ENCODE peak calls at places on chromosomes 2 and 18, in seven cellular contexts. One of them, this sample, is unnamed.

GRCh38 chr2:237725661-237726060 is 72.9 kb upstream of the RBM44 start:
- DNase-seq in dorsolateral prefrontal cortex: no peak
- DNase-seq in GM10248: no peak
- DNase-seq in AG09319: no peak
- DNase-seq in GM13977: no peak
- DNase-seq in endothelial cell: no peak
- DNase-seq in fibroblast of the aortic adventitia: no peak
- DNase-seq in this sample: no peak

GRCh38 chr2:128439231-128440086 is 120.8 kb upstream of the HS6ST1 start:
- DNase-seq in dorsolateral prefrontal cortex: no peak
- DNase-seq in GM10248: no peak
- DNase-seq in AG09319: no peak
- DNase-seq in GM13977: no peak
- DNase-seq in endothelial cell: peak; percentile 2
- DNase-seq in fibroblast of the aortic adventitia: no peak
- DNase-seq in this sample: no peak

GRCh38 chr18:48942554-48943261 is 8.1 kb downstream of the SMAD7 start:
- DNase-seq in dorsolateral prefrontal cortex: no peak
- DNase-seq in GM10248: no peak
- DNase-seq in AG09319: no peak
- DNase-seq in GM13977: no peak
- DNase-seq in endothelial cell: no peak
- DNase-seq in fibroblast of the aortic adventitia: peak; percentile 88
- DNase-seq in this sample: peak; percentile 90

GRCh38 chr2:30351087-30351486 is 96.0 kb upstream of the LCLAT1 start:
- DNase-seq in dorsolateral prefrontal cortex: no peak
- DNase-seq in GM10248: no peak
- DNase-seq in AG09319: no peak
- DNase-seq in GM13977: no peak
- DNase-seq in endothelial cell: peak; percentile 35
- DNase-seq in fibroblast of the aortic adventitia: peak; percentile 58
- DNase-seq in this sample: no peak

GRCh38 chr2:182763311-182763912 is 47.4 kb downstream of the DNAJC10 start:
- DNase-seq in dorsolateral prefrontal cortex: no peak
- DNase-seq in GM10248: no peak
- DNase-seq in AG09319: no peak
- DNase-seq in GM13977: no peak
- DNase-seq in endothelial cell: peak; percentile 33
- DNase-seq in fibroblast of the aortic adventitia: peak; percentile 46
- DNase-seq in this sample: peak; percentile 25

GRCh38 chr2:30233142-30233961 is 2.0 kb downstream of the LBH start:
- DNase-seq in dorsolateral prefrontal cortex: no peak
- DNase-seq in GM10248: no peak
- DNase-seq in AG09319: no peak
- DNase-seq in GM13977: no peak
- DNase-seq in endothelial cell: no peak
- DNase-seq in fibroblast of the aortic adventitia: peak; percentile 16
- DNase-seq in this sample: no peak

GRCh38 chr2:226131299-226131784 is 668.3 kb downstream of the IRS1 start:
- DNase-seq in dorsolateral prefrontal cortex: no peak
- DNase-seq in GM10248: no peak
- DNase-seq in AG09319: no peak
- DNase-seq in GM13977: no peak
- DNase-seq in endothelial cell: no peak
- DNase-seq in fibroblast of the aortic adventitia: no peak
- DNase-seq in this sample: peak; percentile 56

GRCh38 chr18:74895686-74896085 is 298.0 kb downstream of the ZNF407 start:
- DNase-seq in dorsolateral prefrontal cortex: no peak
- DNase-seq in GM10248: no peak
- DNase-seq in AG09319: no peak
- DNase-seq in GM13977: no peak
- DNase-seq in endothelial cell: no peak
- DNase-seq in fibroblast of the aortic adventitia: peak; percentile 61
- DNase-seq in this sample: no peak

GRCh38 chr2:29699045-29699444 is 222.3 kb downstream of the ALK start:
- DNase-seq in dorsolateral prefrontal cortex: no peak
- DNase-seq in GM10248: no peak
- DNase-seq in AG09319: no peak
- DNase-seq in GM13977: no peak
- DNase-seq in endothelial cell: no peak
- DNase-seq in fibroblast of the aortic adventitia: no peak
- DNase-seq in this sample: no peak

GRCh38 chr18:11801573-11801972 is 49.6 kb upstream of the CHMP1B start:
- DNase-seq in dorsolateral prefrontal cortex: no peak
- DNase-seq in GM10248: no peak
- DNase-seq in AG09319: no peak
- DNase-seq in GM13977: no peak
- DNase-seq in endothelial cell: no peak
- DNase-seq in fibroblast of the aortic adventitia: no peak
- DNase-seq in this sample: no peak

GRCh38 chr2:142907653-142908052 is 30.2 kb downstream of the KYNU start:
- DNase-seq in dorsolateral prefrontal cortex: no peak
- DNase-seq in GM10248: no peak
- DNase-seq in AG09319: no peak
- DNase-seq in GM13977: no peak
- DNase-seq in endothelial cell: no peak
- DNase-seq in fibroblast of the aortic adventitia: no peak
- DNase-seq in this sample: peak; percentile 17

GRCh38 chr2:9219027-9219445 is 12.4 kb downstream of the ASAP2 start:
- DNase-seq in dorsolateral prefrontal cortex: no peak
- DNase-seq in GM10248: no peak
- DNase-seq in AG09319: no peak
- DNase-seq in GM13977: no peak
- DNase-seq in endothelial cell: no peak
- DNase-seq in fibroblast of the aortic adventitia: no peak
- DNase-seq in this sample: no peak

GRCh38 chr2:80147690-80148089 is 156.9 kb downstream of the LRRTM1 start:
- DNase-seq in dorsolateral prefrontal cortex: no peak
- DNase-seq in GM10248: no peak
- DNase-seq in AG09319: no peak
- DNase-seq in GM13977: no peak
- DNase-seq in endothelial cell: no peak
- DNase-seq in fibroblast of the aortic adventitia: no peak
- DNase-seq in this sample: no peak

GRCh38 chr2:55033076-55033742 is 17.0 kb downstream of the RTN4 start:
- DNase-seq in dorsolateral prefrontal cortex: no peak
- DNase-seq in GM10248: peak; percentile 41
- DNase-seq in AG09319: no peak
- DNase-seq in GM13977: no peak
- DNase-seq in endothelial cell: no peak
- DNase-seq in fibroblast of the aortic adventitia: no peak
- DNase-seq in this sample: no peak

GRCh38 chr2:118774458-118775133 is 72.9 kb downstream of the EN1 start:
- DNase-seq in dorsolateral prefrontal cortex: no peak
- DNase-seq in GM10248: peak; percentile 22
- DNase-seq in AG09319: no peak
- DNase-seq in GM13977: no peak
- DNase-seq in endothelial cell: peak; percentile 79
- DNase-seq in fibroblast of the aortic adventitia: peak; percentile 43
- DNase-seq in this sample: peak; percentile 71

GRCh38 chr2:197134206-197134605 is 176.4 kb downstream of the ANKRD44 start:
- DNase-seq in dorsolateral prefrontal cortex: no peak
- DNase-seq in GM10248: no peak
- DNase-seq in AG09319: no peak
- DNase-seq in GM13977: no peak
- DNase-seq in endothelial cell: no peak
- DNase-seq in fibroblast of the aortic adventitia: no peak
- DNase-seq in this sample: no peak

GRCh38 chr2:24824966-24825882 is 32.0 kb downstream of the CENPO start:
- DNase-seq in dorsolateral prefrontal cortex: peak; percentile 12
- DNase-seq in GM10248: no peak
- DNase-seq in AG09319: no peak
- DNase-seq in GM13977: no peak
- DNase-seq in endothelial cell: no peak
- DNase-seq in fibroblast of the aortic adventitia: peak; percentile 26
- DNase-seq in this sample: peak; percentile 27

GRCh38 chr2:106782658-106783057 is 103.3 kb downstream of the ST6GAL2 start:
- DNase-seq in dorsolateral prefrontal cortex: no peak
- DNase-seq in GM10248: no peak
- DNase-seq in AG09319: no peak
- DNase-seq in GM13977: no peak
- DNase-seq in endothelial cell: no peak
- DNase-seq in fibroblast of the aortic adventitia: no peak
- DNase-seq in this sample: no peak

GRCh38 chr2:205539603-205540002 is 142.7 kb upstream of the NRP2 start:
- DNase-seq in dorsolateral prefrontal cortex: no peak
- DNase-seq in GM10248: no peak
- DNase-seq in AG09319: no peak
- DNase-seq in GM13977: no peak
- DNase-seq in endothelial cell: no peak
- DNase-seq in fibroblast of the aortic adventitia: no peak
- DNase-seq in this sample: no peak
- TF ChIP-seq CTCF in dorsolateral prefrontal cortex: no peak
- TF ChIP-seq CTCF in GM10248: no peak
- TF ChIP-seq CTCF in AG09319: no peak
- TF ChIP-seq CTCF in GM13977: no peak
- TF ChIP-seq CTCF in endothelial cell: no peak
- TF ChIP-seq CTCF in fibroblast of the aortic adventitia: no peak
- TF ChIP-seq CTCF in this sample: no peak

GRCh38 chr2:23291274-23291673 is 93.7 kb upstream of the KLHL29 start:
- DNase-seq in dorsolateral prefrontal cortex: no peak
- DNase-seq in GM10248: no peak
- DNase-seq in AG09319: no peak
- DNase-seq in GM13977: no peak
- DNase-seq in endothelial cell: no peak
- DNase-seq in fibroblast of the aortic adventitia: peak; percentile 18
- DNase-seq in this sample: no peak

GRCh38 chr2:23293756-23294155 is 91.2 kb upstream of the KLHL29 start:
- DNase-seq in dorsolateral prefrontal cortex: no peak
- DNase-seq in GM10248: no peak
- DNase-seq in AG09319: no peak
- DNase-seq in GM13977: no peak
- DNase-seq in endothelial cell: no peak
- DNase-seq in fibroblast of the aortic adventitia: peak; percentile 5
- DNase-seq in this sample: no peak

GRCh38 chr2:23292024-23292423 is 93.0 kb upstream of the KLHL29 start:
- DNase-seq in dorsolateral prefrontal cortex: no peak
- DNase-seq in GM10248: no peak
- DNase-seq in AG09319: no peak
- DNase-seq in GM13977: no peak
- DNase-seq in endothelial cell: no peak
- DNase-seq in fibroblast of the aortic adventitia: no peak
- DNase-seq in this sample: no peak

GRCh38 chr2:23293063-23293462 is 91.9 kb upstream of the KLHL29 start:
- DNase-seq in dorsolateral prefrontal cortex: no peak
- DNase-seq in GM10248: no peak
- DNase-seq in AG09319: no peak
- DNase-seq in GM13977: no peak
- DNase-seq in endothelial cell: no peak
- DNase-seq in fibroblast of the aortic adventitia: peak; percentile 20
- DNase-seq in this sample: peak; percentile 41

GRCh38 chr2:23294238-23294637 is 90.7 kb upstream of the KLHL29 start:
- DNase-seq in dorsolateral prefrontal cortex: no peak
- DNase-seq in GM10248: no peak
- DNase-seq in AG09319: no peak
- DNase-seq in GM13977: no peak
- DNase-seq in endothelial cell: no peak
- DNase-seq in fibroblast of the aortic adventitia: no peak
- DNase-seq in this sample: no peak
- TF ChIP-seq CTCF in dorsolateral prefrontal cortex: no peak
- TF ChIP-seq CTCF in GM10248: no peak
- TF ChIP-seq CTCF in AG09319: no peak
- TF ChIP-seq CTCF in GM13977: no peak
- TF ChIP-seq CTCF in endothelial cell: no peak
- TF ChIP-seq CTCF in fibroblast of the aortic adventitia: no peak
- TF ChIP-seq CTCF in this sample: no peak

GRCh38 chr2:36354816-36355156 is 792 bp upstream of the CRIM1 start:
- DNase-seq in dorsolateral prefrontal cortex: no peak
- DNase-seq in GM10248: no peak
- DNase-seq in AG09319: no peak
- DNase-seq in GM13977: no peak
- DNase-seq in endothelial cell: no peak
- DNase-seq in fibroblast of the aortic adventitia: peak; percentile 40
- DNase-seq in this sample: no peak

GRCh38 chr2:36351291-36352023 is 4.1 kb upstream of the CRIM1 start:
- DNase-seq in dorsolateral prefrontal cortex: no peak
- DNase-seq in GM10248: no peak
- DNase-seq in AG09319: no peak
- DNase-seq in GM13977: no peak
- DNase-seq in endothelial cell: no peak
- DNase-seq in fibroblast of the aortic adventitia: no peak
- DNase-seq in this sample: no peak

GRCh38 chr2:36355157-36355889 is at the start of gene CRIM1:
- DNase-seq in dorsolateral prefrontal cortex: peak; percentile 69
- DNase-seq in GM10248: peak; percentile 72
- DNase-seq in AG09319: peak; percentile 89
- DNase-seq in GM13977: peak; percentile 73
- DNase-seq in endothelial cell: peak; percentile 84
- DNase-seq in fibroblast of the aortic adventitia: peak; percentile 90
- DNase-seq in this sample: peak; percentile 84

GRCh38 chr2:36352024-36352398 is 3.6 kb upstream of the CRIM1 start:
- DNase-seq in dorsolateral prefrontal cortex: no peak
- DNase-seq in GM10248: peak; percentile 37
- DNase-seq in AG09319: no peak
- DNase-seq in GM13977: no peak
- DNase-seq in endothelial cell: no peak
- DNase-seq in fibroblast of the aortic adventitia: peak; percentile 75
- DNase-seq in this sample: peak; percentile 35

DNA sequence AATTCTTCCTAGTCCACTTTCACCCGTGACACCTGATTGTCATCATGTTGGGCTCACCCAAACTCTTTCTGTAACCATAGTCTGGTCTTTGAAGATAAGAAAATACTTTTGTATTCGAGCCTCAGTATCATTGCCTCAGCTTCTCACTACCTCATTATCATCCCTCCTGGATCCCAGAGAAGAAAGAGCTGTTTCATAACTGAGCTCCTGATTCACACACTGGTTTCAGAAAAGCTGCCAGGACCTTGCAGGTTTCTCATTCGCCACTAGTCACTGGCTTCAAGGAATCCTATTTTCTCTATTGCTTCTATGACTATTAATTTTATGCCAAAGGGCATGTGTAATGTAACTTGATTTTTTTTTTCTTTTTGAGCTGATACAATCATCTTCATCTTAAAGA is 2.9 kb upstream of the CRIM1 start:
- DNase-seq in dorsolateral prefrontal cortex: no peak
- DNase-seq in GM10248: no peak
- DNase-seq in AG09319: no peak
- DNase-seq in GM13977: no peak
- DNase-seq in endothelial cell: no peak
- DNase-seq in fibroblast of the aortic adventitia: peak; percentile 81
- DNase-seq in this sample: no peak
- TF ChIP-seq CTCF in dorsolateral prefrontal cortex: no peak
- TF ChIP-seq CTCF in GM10248: no peak
- TF ChIP-seq CTCF in AG09319: no peak
- TF ChIP-seq CTCF in GM13977: no peak
- TF ChIP-seq CTCF in endothelial cell: no peak
- TF ChIP-seq CTCF in fibroblast of the aortic adventitia: peak; percentile 42
- TF ChIP-seq CTCF in this sample: no peak

GRCh38 chr2:45085487-45085886 is 76.2 kb upstream of the SIX2 start:
- DNase-seq in dorsolateral prefrontal cortex: no peak
- DNase-seq in GM10248: no peak
- DNase-seq in AG09319: no peak
- DNase-seq in GM13977: no peak
- DNase-seq in endothelial cell: no peak
- DNase-seq in fibroblast of the aortic adventitia: no peak
- DNase-seq in this sample: no peak

DNA sequence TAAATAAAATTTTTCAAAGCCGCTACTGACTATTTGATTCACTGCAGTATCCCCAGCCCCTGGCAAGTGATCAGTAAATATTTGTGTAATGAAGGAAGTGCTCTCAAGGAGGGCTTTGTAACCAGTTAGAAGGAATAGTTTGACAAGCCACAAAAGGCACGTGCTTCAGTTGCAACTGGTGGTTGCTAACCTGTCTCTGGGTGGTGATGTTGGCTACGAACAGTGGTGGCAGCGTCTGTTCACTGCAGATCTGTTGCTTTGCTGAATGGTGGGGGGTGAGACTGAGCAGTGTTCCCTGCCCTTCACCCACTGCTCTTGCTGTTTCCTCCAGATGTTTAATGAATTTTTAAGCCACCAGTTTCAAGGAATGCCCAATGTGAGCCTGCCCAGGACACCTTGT is 73.9 kb upstream of the SIX2 start:
- DNase-seq in dorsolateral prefrontal cortex: no peak
- DNase-seq in GM10248: no peak
- DNase-seq in AG09319: no peak
- DNase-seq in GM13977: no peak
- DNase-seq in endothelial cell: no peak
- DNase-seq in fibroblast of the aortic adventitia: no peak
- DNase-seq in this sample: peak; percentile 39
- TF ChIP-seq CTCF in dorsolateral prefrontal cortex: no peak
- TF ChIP-seq CTCF in GM10248: no peak
- TF ChIP-seq CTCF in AG09319: no peak
- TF ChIP-seq CTCF in GM13977: no peak
- TF ChIP-seq CTCF in endothelial cell: no peak
- TF ChIP-seq CTCF in fibroblast of the aortic adventitia: no peak
- TF ChIP-seq CTCF in this sample: no peak